ENCODE peak calls at places on chromosomes 1 and 21, in nine cellular contexts. E, F, O, L, C, N, I, J and B are unnamed samples.

GRCh38 chr1:7469255-7469938 is 301.7 kb upstream of the VAMP3 start:
- DNase-seq in N (peak), J (no peak), F (no peak), I (no peak), L (no peak), O (no peak), C (no peak), E (peak), B (peak)

GRCh38 chr1:201050515-201051277 is 27.2 kb upstream of the KIF21B start:
- DNase-seq in N (no peak), O (no peak), C (no peak), J (no peak), L (no peak), F (no peak), E (no peak), I (no peak), B (no peak)

GRCh38 chr1:201126832-201127754 is at the start of gene ASCL5:
- DNase-seq in I (no peak), F (peak), N (peak), O (peak), J (no peak), C (peak), E (peak), L (no peak), B (peak)

GRCh38 chr21:42148097-42148496 is 70.8 kb upstream of the ABCG1 start:
- DNase-seq in J (no peak), F (no peak), N (no peak), I (no peak), E (no peak), C (no peak), L (no peak), O (no peak), B (no peak)

GRCh38 chr1:233240839-233241682 is 54.5 kb downstream of the PCNX2 start:
- DNase-seq in J (peak), E (peak), C (peak), N (peak), F (peak), I (peak), L (peak), O (peak), B (no peak)

GRCh38 chr1:198678901-198679329 is 40.1 kb downstream of the PTPRC start:
- DNase-seq in E (no peak), N (no peak), L (no peak), F (no peak), C (no peak), O (no peak), J (no peak), I (no peak), B (no peak)

GRCh38 chr21:39788383-39788782 is 43.4 kb downstream of the IGSF5 start:
- DNase-seq in I (peak), E (peak), F (peak), O (no peak), L (peak), N (peak), J (peak), C (peak), B (peak)

GRCh38 chr21:42279888-42280287 is 35.3 kb downstream of the TFF3 start:
- DNase-seq in C (no peak), I (no peak), O (no peak), F (no peak), J (no peak), L (no peak), E (no peak), N (no peak), B (no peak)

GRCh38 chr21:38716942-38717341 is 88.8 kb upstream of the ETS2 start:
- DNase-seq in C (no peak), O (no peak), L (no peak), F (no peak), I (no peak), E (no peak), J (no peak), N (no peak), B (no peak)

GRCh38 chr1:33654267-33654832 is 181.9 kb downstream of the ZSCAN20 start:
- DNase-seq in E (no peak), J (no peak), I (no peak), L (no peak), C (no peak), F (no peak), N (no peak), O (no peak), B (no peak)

GRCh38 chr21:36068748-36069398 is 951 bp upstream of the CBR1 start:
- DNase-seq in C (no peak), I (no peak), J (no peak), F (no peak), E (no peak), L (no peak), N (no peak), O (no peak), B (no peak)

GRCh38 chr1:41382531-41383090 is 21.4 kb downstream of the FOXO6 start:
- DNase-seq in L (peak), C (peak), O (no peak), F (peak), I (peak), E (peak), N (no peak), J (no peak), B (no peak)

GRCh38 chr1:92695104-92695503 is 89.8 kb downstream of the EVI5 start:
- DNase-seq in E (no peak), F (no peak), C (no peak), N (no peak), J (no peak), L (no peak), I (no peak), O (no peak), B (no peak)

GRCh38 chr1:203275656-203276272 is 29.6 kb upstream of the BTG2 start:
- DNase-seq in O (no peak), E (no peak), J (no peak), F (no peak), I (no peak), L (no peak), N (no peak), C (no peak), B (no peak)

GRCh38 chr1:203273206-203273868 is 32.0 kb upstream of the BTG2 start:
- DNase-seq in J (peak), O (peak), L (peak), E (peak), I (peak), F (peak), N (peak), C (peak), B (peak)

GRCh38 chr1:203274603-203275381 is 30.5 kb upstream of the BTG2 start:
- DNase-seq in O (no peak), N (no peak), L (peak), I (peak), F (peak), C (no peak), E (no peak), J (peak), B (no peak)

GRCh38 chr1:203272633-203273205 is 32.6 kb upstream of the BTG2 start:
- DNase-seq in F (no peak), O (no peak), E (no peak), N (no peak), I (peak), J (no peak), L (no peak), C (no peak), B (no peak)

DNA sequence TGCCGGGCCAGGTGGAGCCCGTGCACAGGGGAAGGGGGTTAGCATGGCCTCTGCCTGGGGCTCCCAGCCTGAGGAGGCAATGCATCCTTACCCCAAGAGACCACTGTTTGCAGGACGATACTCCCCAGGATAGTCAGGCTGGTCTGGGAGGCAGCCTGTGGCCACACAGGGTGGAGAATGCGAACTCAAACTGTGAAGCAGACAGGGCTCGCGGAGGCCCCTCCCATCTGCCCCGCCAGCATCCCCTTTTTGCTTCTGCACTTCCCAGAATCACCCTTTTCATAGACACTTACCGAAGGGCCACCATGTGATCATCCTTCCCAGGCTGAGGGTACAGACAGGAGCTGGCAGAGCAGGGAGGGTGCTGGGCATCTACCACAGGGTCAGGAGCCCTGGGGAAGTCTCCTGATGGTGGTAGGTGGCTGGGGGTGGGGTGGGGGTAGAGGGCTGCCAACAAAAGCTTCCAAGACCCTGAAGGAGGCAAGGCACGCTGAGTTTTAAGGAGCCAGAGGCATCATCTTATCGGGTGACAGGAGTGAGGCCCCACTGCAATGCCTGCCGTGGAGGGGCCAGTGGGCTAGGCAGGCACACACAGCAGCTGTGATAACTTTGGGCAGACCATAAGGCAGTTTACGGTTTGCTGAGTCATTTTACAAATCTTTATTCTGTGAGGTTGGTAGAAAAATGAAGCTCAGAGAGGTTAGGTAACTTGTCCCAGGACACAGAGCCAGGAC is 31.3 kb upstream of the BTG2 start:
- DNase-seq in F (peak), C (no peak), N (no peak), O (no peak), I (peak), E (no peak), L (no peak), J (no peak), B (no peak)
- TF ChIP-seq POLR2A in F (no peak), C (no peak), N (no peak), O (no peak), I (no peak), E (no peak), L (no peak), J (no peak), B (no peak)

DNA sequence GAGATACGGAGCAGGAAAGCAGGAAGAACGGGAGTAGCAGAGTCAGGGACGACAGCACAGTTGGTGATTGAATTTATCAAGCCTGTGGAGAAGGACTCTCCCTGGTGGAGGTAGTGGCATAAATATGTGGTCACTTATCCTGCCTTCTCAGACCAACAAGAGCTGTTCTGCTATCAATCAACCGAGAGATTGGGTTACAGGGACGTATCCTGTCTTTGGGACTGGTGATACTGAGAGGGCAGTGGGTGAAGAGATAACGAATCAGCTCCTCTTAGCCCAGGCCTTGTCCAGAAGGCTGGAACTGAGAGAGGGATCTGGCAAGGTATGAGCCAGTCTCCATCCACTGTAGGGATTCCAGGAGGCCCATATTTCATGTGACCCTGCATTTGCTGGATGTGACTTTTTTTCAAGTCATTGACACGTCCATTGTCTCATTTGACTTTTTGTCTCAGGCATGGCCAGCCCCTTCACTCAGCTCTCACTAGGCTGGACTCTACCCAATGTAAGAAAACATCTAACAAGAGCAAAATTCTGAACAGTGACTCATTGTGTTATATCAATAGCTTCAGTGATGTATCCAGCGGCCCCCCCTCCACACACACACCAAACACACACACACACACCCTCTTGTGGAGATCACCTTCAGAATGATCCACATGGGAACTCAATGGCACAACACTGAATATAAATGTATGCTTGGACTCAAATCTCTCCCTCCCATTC is 11.3 kb downstream of the C1orf116 start:
- DNase-seq in L (no peak), F (no peak), J (no peak), C (no peak), O (no peak), I (no peak), N (peak), E (peak), B (no peak)
- TF ChIP-seq POLR2A in L (no peak), F (no peak), J (no peak), C (no peak), O (no peak), I (no peak), N (no peak), E (no peak), B (no peak)

GRCh38 chr1:51936531-51936930 is 54.0 kb downstream of the RAB3B start:
- DNase-seq in L (no peak), J (no peak), E (no peak), N (no peak), I (no peak), C (no peak), O (no peak), F (no peak), B (no peak)
- TF ChIP-seq POLR2A in L (no peak), J (no peak), E (no peak), N (no peak), I (no peak), C (no peak), O (no peak), F (no peak), B (no peak)

GRCh38 chr1:204494281-204495077 is at the start of gene PIK3C2B:
- DNase-seq in O (peak), N (peak), C (peak), F (peak), L (peak), E (peak), I (peak), J (peak), B (peak)

GRCh38 chr1:204491653-204492052 is 3.0 kb downstream of the PIK3C2B start:
- DNase-seq in I (no peak), C (no peak), J (no peak), N (no peak), O (no peak), F (no peak), L (no peak), E (no peak), B (no peak)

GRCh38 chr1:204495078-204495753 is 611 bp upstream of the PIK3C2B start:
- DNase-seq in I (no peak), E (no peak), J (no peak), L (no peak), O (no peak), N (no peak), C (no peak), F (no peak), B (no peak)

GRCh38 chr1:204493145-204493881 is 1.3 kb downstream of the PIK3C2B start:
- DNase-seq in E (peak), J (peak), F (peak), N (peak), L (peak), I (peak), C (no peak), O (peak), B (no peak)

DNA sequence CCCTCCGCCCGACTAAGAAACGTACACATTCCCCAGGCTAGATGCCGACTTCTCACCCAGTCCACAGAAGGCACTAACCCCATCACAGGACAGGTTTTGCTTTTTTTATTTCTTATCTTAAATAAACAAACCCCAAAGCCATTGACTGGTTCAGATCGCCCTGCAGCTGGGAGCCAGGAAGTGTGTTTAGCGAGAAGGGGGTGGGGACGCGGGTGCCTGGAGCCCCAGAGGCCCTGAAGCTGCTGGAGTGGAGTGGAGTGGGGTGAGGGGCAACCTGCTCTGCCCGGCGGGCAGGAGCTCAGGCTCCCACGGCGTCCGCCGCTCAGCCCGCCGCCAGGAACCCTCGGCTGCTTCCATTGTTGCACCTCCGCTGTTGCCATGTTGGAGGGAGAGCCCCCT is 724 bp downstream of the PIK3C2B start:
- DNase-seq in I (peak), F (peak), O (peak), J (no peak), E (peak), L (peak), C (peak), N (peak), B (peak)
- TF ChIP-seq POLR2A in I (no peak), F (peak), O (no peak), J (no peak), E (no peak), L (no peak), C (peak), N (no peak), B (no peak)

DNA sequence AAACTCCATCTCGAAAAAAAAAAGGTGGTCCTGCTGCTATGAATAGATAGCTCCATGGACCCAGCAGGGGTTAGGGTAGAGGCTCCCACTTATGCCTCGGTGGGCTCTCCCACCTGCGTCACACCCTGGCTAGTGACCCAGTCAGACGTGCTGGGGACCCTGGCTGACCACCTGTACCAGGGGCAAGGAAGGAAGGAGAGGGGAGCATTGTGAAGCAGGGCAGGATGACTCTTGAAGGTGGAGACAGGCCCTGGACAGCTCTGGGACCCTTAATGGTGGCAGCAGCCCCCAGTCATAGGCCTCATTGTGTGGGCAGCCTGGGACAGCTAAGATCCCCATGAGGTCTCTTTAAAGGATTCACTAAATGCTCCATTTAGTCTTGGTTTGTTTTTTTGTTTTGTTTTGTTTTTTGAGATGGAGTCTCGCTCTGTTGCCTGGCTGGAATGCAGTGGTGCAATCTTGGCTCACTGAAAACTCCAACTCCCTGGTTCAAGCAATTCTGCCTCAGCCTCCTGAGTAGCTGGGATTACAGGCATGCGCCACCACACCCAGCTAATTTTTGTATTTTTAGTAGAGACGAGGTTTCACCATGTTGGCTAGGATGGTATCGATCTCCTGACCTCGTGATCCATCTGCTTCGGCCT is 10.4 kb upstream of the SNAPIN start:
- DNase-seq in I (no peak), C (no peak), O (peak), E (no peak), N (peak), F (no peak), L (no peak), J (no peak), B (no peak)
- TF ChIP-seq POLR2A in I (no peak), C (peak), O (no peak), E (no peak), N (no peak), F (no peak), L (no peak), J (no peak), B (no peak)

DNA sequence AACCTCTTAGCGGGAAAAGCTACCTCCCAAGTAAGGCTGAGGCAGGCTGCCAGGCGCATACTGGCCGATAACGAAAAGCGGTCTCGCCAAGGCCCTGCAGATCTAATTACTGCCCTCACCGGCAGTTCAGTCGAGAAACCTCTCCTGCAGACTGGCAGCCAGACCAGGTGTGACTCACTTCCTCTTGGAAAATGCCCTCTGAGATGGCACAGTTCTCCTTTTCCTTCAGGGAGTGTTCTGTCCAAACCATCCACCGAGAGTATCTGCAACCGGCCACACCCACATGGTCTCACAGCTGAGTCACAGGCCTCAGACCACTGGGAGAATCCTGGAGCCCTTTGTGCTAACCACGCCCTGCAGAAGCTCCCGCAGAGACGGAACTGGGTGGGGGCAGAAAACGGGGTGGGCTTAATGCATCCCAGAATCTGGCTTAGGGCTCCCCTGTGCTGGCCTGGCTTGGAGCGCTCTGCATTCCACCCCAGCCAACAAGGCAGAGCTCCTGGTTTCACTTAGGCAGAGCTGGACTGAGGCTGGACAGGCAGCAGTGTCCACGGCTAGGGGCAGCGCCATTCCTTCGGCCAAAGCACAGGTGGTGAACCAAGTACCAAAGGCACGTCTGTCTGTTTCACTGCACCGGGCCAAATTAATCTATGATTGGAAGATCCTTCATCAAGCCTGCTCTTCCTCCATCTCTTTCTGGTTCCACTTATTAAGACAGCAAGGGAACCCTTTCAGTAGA is 1.1 kb downstream of the S100A10 start:
- DNase-seq in I (peak), E (peak), O (peak), J (peak), N (peak), C (peak), L (peak), F (peak), B (no peak)
- TF ChIP-seq POLR2A in I (peak), E (peak), O (peak), J (peak), N (no peak), C (peak), L (no peak), F (peak), B (peak)